ENCODE peak calls at places on chromosomes 12 and 14, in eight cellular contexts. K is endothelial cell, N is Right ventricle myocardium superior, Z is globus pallidus, A is M059J, V is T-helper 1 cell, H is BE2C, U is HFF-Myc. Y is an unnamed sample.

GRCh38 chr14:94173471-94173884 is 644 bp upstream of the PPP4R4 start:
- DNase-seq in N (no peak), U (no peak), Z (no peak), V (no peak), H (no peak), A (peak), K (no peak), Y (no peak)

GRCh38 chr14:34465069-34465859 is 3.2 kb upstream of the SPTSSA start:
- DNase-seq in H (no peak), Z (peak), K (no peak), N (no peak), V (no peak), U (peak), A (peak), Y (peak)

GRCh38 chr14:103887557-103888115 is 40.3 kb upstream of the PPP1R13B start:
- DNase-seq in A (no peak), K (no peak), Z (no peak), N (no peak), V (no peak), H (no peak), U (no peak), Y (no peak)

GRCh38 chr12:54058189-54058917 is 4.7 kb downstream of the HOXC4 start:
- DNase-seq in K (no peak), A (no peak), H (no peak), U (no peak), N (no peak), Z (no peak), V (no peak), Y (no peak)

GRCh38 chr12:122125452-122126341 is 47.1 kb downstream of the MLXIP start:
- DNase-seq in K (no peak), N (peak), H (no peak), A (no peak), V (no peak), U (no peak), Z (no peak), Y (no peak)

GRCh38 chr12:96985515-96986362 is 78.7 kb downstream of the NEDD1 start:
- DNase-seq in H (peak), U (no peak), K (peak), V (peak), N (no peak), A (peak), Z (no peak), Y (no peak)

GRCh38 chr12:105076098-105076497 is 8.2 kb downstream of the ALDH1L2 start:
- DNase-seq in A (peak), H (no peak), K (no peak), N (no peak), U (no peak), V (no peak), Z (no peak), Y (peak)

GRCh38 chr14:21226467-21226866 is 42.8 kb downstream of the HNRNPC start:
- DNase-seq in H (no peak), V (no peak), U (no peak), Z (no peak), A (no peak), K (no peak), N (no peak), Y (no peak)

GRCh38 chr14:64507376-64508156 is 3.0 kb downstream of the ZBTB1 start:
- DNase-seq in K (no peak), H (no peak), U (no peak), A (peak), Z (no peak), V (no peak), N (no peak), Y (peak)

GRCh38 chr14:23146980-23147379 is 27.9 kb upstream of the CEBPE start:
- DNase-seq in A (no peak), V (no peak), H (no peak), N (no peak), K (no peak), U (no peak), Z (no peak), Y (no peak)

GRCh38 chr12:71731439-71732356 is 23.0 kb upstream of the RAB21 start:
- DNase-seq in K (no peak), A (peak), U (no peak), N (no peak), V (no peak), Z (no peak), H (no peak), Y (peak)